ENCODE peak calls at places on chromosomes 6 and 20, in eight cellular contexts. G, Y, D, M, V, I, R and O are unnamed samples.

GRCh38 chr6:111848262-111848661 is 25.0 kb downstream of the FYN start:
- DNase-seq in G (no peak), Y (peak; percentile 34), D (no peak), M (no peak), V (peak; percentile 14), I (no peak), R (peak; percentile 42), O (no peak)

GRCh38 chr6:111478749-111479148 is 4.3 kb downstream of the REV3L start:
- DNase-seq in G (no peak), Y (peak; percentile 72), D (no peak), M (no peak), V (peak; percentile 69), I (no peak), R (peak; percentile 72), O (peak; percentile 71)

GRCh38 chr20:47847882-47848485 is 62.7 kb upstream of the SULF2 start:
- DNase-seq in G (no peak), Y (no peak), D (no peak), M (no peak), V (peak; percentile 21), I (no peak), R (no peak), O (no peak)

GRCh38 chr6:49565855-49566254 is 15.4 kb downstream of the C6orf141 start:
- DNase-seq in G (no peak), Y (no peak), D (no peak), M (no peak), V (peak; percentile 37), I (no peak), R (peak; percentile 56), O (no peak)

GRCh38 chr6:5318617-5319016 is 57.3 kb downstream of the FARS2 start:
- DNase-seq in G (no peak), Y (no peak), D (no peak), M (no peak), V (no peak), I (no peak), R (no peak), O (no peak)

GRCh38 chr6:157811476-157812173 is 11.4 kb upstream of the SNX9 start:
- DNase-seq in G (no peak), Y (peak; percentile 41), D (no peak), M (no peak), V (peak; percentile 43), I (no peak), R (no peak), O (no peak)

GRCh38 chr6:28811873-28812272 is 111.9 kb downstream of the TRIM27 start:
- DNase-seq in G (no peak), Y (peak; percentile 27), D (no peak), M (no peak), V (peak; percentile 8), I (no peak), R (peak; percentile 10), O (no peak)

GRCh38 chr6:158174514-158174913 is 6.4 kb downstream of the GTF2H5 start:
- DNase-seq in G (no peak), Y (peak; percentile 95), D (no peak), M (no peak), V (peak; percentile 97), I (no peak), R (peak; percentile 96), O (peak; percentile 88)

GRCh38 chr20:57432874-57433491 is 41.8 kb downstream of the RBM38 start:
- DNase-seq in G (no peak), Y (no peak), D (peak; percentile 51), M (no peak), V (peak; percentile 12), I (peak; percentile 30), R (peak; percentile 41), O (no peak)

GRCh38 chr6:14882394-14883073 is 363.3 kb upstream of the JARID2 start:
- DNase-seq in G (no peak), Y (peak; percentile 46), D (peak; percentile 41), M (no peak), V (peak; percentile 9), I (no peak), R (peak; percentile 31), O (peak; percentile 55)

GRCh38 chr6:121615493-121615892 is 180.0 kb downstream of the GJA1 start:
- DNase-seq in G (no peak), Y (no peak), D (no peak), M (no peak), V (no peak), I (no peak), R (no peak), O (no peak)

GRCh38 chr6:14545496-14545895 is 427.9 kb downstream of the CD83 start:
- DNase-seq in G (no peak), Y (no peak), D (no peak), M (no peak), V (no peak), I (no peak), R (no peak), O (peak; percentile 24)

GRCh38 chr6:32973934-32974333 is 5.5 kb downstream of the BRD2 start:
- DNase-seq in G (no peak), Y (peak; percentile 66), D (no peak), M (peak; percentile 48), V (peak; percentile 64), I (no peak), R (peak; percentile 74), O (no peak)

GRCh38 chr6:32974541-32975308 is 6.3 kb downstream of the BRD2 start:
- DNase-seq in G (no peak), Y (no peak), D (no peak), M (no peak), V (no peak), I (no peak), R (no peak), O (no peak)

GRCh38 chr6:32977272-32977952 is 9.0 kb downstream of the BRD2 start:
- DNase-seq in G (no peak), Y (no peak), D (no peak), M (no peak), V (no peak), I (no peak), R (no peak), O (no peak)

GRCh38 chr6:32976334-32977069 is 8.1 kb downstream of the BRD2 start:
- DNase-seq in G (no peak), Y (no peak), D (no peak), M (no peak), V (no peak), I (no peak), R (no peak), O (no peak)

DNA sequence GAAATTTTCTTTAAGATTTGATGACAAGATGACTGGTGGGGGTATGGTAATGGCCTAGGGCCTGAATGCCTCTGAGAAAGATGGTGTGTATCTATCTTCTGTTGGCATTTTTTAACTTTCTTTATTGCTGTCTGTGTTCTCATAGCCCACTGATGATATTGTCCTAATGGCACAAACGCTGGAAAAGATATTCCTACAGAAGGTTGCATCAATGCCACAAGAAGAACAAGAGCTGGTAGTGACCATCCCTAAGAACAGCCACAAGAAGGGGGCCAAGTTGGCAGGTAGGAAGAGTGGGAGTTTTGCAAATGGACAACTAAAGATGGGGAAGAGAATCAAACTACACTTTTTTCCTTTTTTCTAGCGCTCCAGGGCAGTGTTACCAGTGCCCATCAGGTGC is 7.5 kb downstream of the BRD2 start:
- DNase-seq in G (no peak), Y (no peak), D (no peak), M (no peak), V (no peak), I (no peak), R (no peak), O (no peak)
- H3K4me3 ChIP-seq in G (no peak overlapping the region), Y (no peak overlapping the region), D (peak overlapping the region; percentile 79), M (peak overlapping the region; percentile 72), V (peak overlapping the region; percentile 51), I (no peak overlapping the region), R (no peak overlapping the region), O (peak overlapping the region; percentile 74)

GRCh38 chr6:108453601-108454157 is 107.0 kb upstream of the FOXO3 start:
- DNase-seq in G (no peak), Y (peak; percentile 78), D (no peak), M (no peak), V (peak; percentile 87), I (no peak), R (peak; percentile 87), O (peak; percentile 26)

GRCh38 chr6:108442770-108443520 is 117.8 kb upstream of the FOXO3 start:
- DNase-seq in G (no peak), Y (no peak), D (no peak), M (no peak), V (no peak), I (no peak), R (peak; percentile 41), O (no peak)

GRCh38 chr6:108446629-108447150 is 114.0 kb upstream of the FOXO3 start:
- DNase-seq in G (no peak), Y (no peak), D (no peak), M (no peak), V (no peak), I (no peak), R (no peak), O (no peak)

GRCh38 chr6:108452725-108453195 is 108.0 kb upstream of the FOXO3 start:
- DNase-seq in G (no peak), Y (peak; percentile 27), D (no peak), M (no peak), V (peak; percentile 82), I (no peak), R (peak; percentile 70), O (peak; percentile 32)

GRCh38 chr6:108448481-108448880 is 112.2 kb upstream of the FOXO3 start:
- DNase-seq in G (no peak), Y (no peak), D (no peak), M (no peak), V (no peak), I (no peak), R (no peak), O (no peak)
- TF ChIP-seq CTCF in G (no peak), Y (no peak), D (no peak), M (no peak), V (no peak), I (no peak), R (no peak), O (no peak)

DNA sequence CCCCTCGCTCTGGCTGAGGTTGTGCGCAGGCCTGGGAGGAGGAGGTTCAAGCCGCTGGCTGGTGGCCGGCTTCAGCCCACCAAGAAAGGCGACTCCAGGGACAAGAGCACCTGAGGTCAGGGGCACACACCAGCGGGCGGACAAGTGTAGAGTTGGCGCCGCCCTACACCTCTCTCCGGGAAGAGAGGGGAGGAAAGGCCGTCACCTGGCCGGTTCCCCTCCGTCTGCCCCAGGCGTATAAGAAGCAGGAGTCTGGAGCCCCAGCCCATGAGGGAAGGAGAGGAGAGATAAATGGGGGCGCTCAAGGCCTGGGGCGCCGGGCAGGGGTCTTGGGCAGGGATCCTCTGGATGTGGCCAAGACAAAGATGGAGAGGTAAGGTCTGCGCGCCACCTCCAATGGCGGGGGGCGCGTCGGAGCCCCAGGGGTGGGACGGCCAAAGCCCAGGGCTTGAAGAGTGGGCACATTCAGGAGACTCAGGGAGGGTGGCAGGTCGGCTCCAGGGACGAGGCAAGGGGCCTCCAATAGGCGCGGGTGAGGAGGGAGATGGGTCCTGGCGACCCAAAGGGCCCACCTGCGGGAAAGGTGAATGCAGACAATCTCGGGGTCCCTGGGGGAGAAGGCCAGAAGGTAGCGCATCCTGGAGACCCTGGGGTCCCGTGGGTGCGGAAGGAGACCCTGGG is 826 bp downstream of the RIMS4 start:
- DNase-seq in G (no peak), Y (no peak), D (no peak), M (no peak), V (no peak), I (no peak), R (no peak), O (no peak)
- H3K4me3 ChIP-seq in G (no peak overlapping the region), Y (no peak overlapping the region), D (peak overlapping the region; percentile 51), M (peak overlapping the region; percentile 44), V (no peak overlapping the region), I (no peak overlapping the region), R (no peak overlapping the region), O (no peak overlapping the region)

DNA sequence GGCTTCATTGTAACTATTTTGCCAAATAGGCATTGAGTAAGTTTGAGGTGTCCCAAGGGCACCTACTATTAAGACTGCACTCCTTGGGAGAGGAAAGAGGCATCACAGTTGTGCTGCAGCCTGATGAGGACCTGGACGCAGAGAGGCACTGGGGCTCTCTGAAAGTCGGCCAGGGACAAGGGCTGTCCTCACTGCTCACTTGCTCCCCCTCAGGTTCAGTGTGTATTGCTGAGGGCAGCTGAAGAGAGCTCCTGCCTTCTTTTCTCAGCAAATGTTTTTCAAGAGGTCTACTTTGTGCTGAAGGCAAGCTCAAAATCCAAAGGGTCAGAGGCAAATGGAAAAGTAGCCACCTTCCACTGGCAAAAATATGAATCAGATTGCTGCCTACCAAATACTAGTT is 331.8 kb downstream of the RIMS1 start:
- DNase-seq in G (no peak), Y (peak; percentile 38), D (no peak), M (peak; percentile 5), V (peak; percentile 15), I (no peak), R (peak; percentile 34), O (peak; percentile 36)
- TF ChIP-seq CTCF in G (peak; percentile 69), Y (peak; percentile 45), D (no peak), M (no peak), V (peak; percentile 69), I (no peak), R (peak; percentile 71), O (peak; percentile 58)